ENCODE peak calls at places on chromosomes 4 and X, in four cellular contexts. C, T, O and D are unnamed samples.

GRCh38 chr4:64767547-64767946 is 358.3 kb upstream of the TECRL start:
- DNase-seq in O (no peak), C (no peak), T (no peak), D (no peak)

GRCh38 chrX:126658447-126658846 is 105.8 kb upstream of the DCAF12L1 start:
- DNase-seq in T (no peak), O (peak), C (no peak), D (no peak)

GRCh38 chr4:36716874-36717273 is 435.5 kb downstream of the DTHD1 start:
- DNase-seq in T (no peak), C (no peak), O (no peak), D (no peak)

GRCh38 chr4:54058171-54058570 is 6.2 kb downstream of the CHIC2 start:
- DNase-seq in C (no peak), T (no peak), O (no peak), D (no peak)

GRCh38 chr4:153083447-153083921 is 120.8 kb upstream of the TRIM2 start:
- DNase-seq in O (peak), T (peak), C (peak), D (peak)

GRCh38 chr4:73589887-73590801 is 30.1 kb downstream of the RASSF6 start:
- DNase-seq in C (no peak), O (no peak), T (no peak), D (no peak)

GRCh38 chrX:104318330-104319009 is 63.7 kb upstream of the ESX1 start:
- DNase-seq in T (no peak), O (peak), C (no peak), D (no peak)

GRCh38 chrX:71666240-71667223 is 814 bp upstream of the LOC101059915 start:
- DNase-seq in T (no peak), C (no peak), O (no peak), D (no peak)

GRCh38 chrX:43845776-43846175 is 36.5 kb downstream of the MAOB start:
- DNase-seq in C (no peak), T (no peak), O (no peak), D (no peak)

GRCh38 chr4:185304944-185305690 is 90.6 kb downstream of the LRP2BP start:
- DNase-seq in C (no peak), T (no peak), O (peak), D (no peak)

GRCh38 chr4:3527914-3528876 is 4.0 kb downstream of the LRPAP1 start:
- DNase-seq in C (no peak), T (no peak), O (no peak), D (no peak)

GRCh38 chr4:57080781-57081650 is 29.2 kb downstream of the IGFBP7 start:
- DNase-seq in O (peak), C (peak), T (no peak), D (no peak)

GRCh38 chr4:74983229-74983628 is 50.3 kb downstream of the PARM1 start:
- DNase-seq in T (no peak), O (no peak), C (no peak), D (no peak)